ENCODE peak calls at places on chromosomes 13 and 19, in eight cellular contexts. One of them, this sample, is unnamed.

GRCh38 chr13:62250501-62251175 is 835.0 kb upstream of the PCDH20 start:
- DNase-seq in GM12891: no peak
- DNase-seq in gastrocnemius medialis: no peak
- DNase-seq in stomach: no peak
- DNase-seq in HepG2: no peak
- DNase-seq in transverse colon: no peak
- DNase-seq in ovary: no peak
- DNase-seq in A549: no peak
- DNase-seq in this sample: no peak

GRCh38 chr19:6617374-6617773 is 26.4 kb upstream of the CD70 start:
- DNase-seq in GM12891: no peak
- DNase-seq in gastrocnemius medialis: no peak
- DNase-seq in stomach: no peak
- DNase-seq in HepG2: no peak
- DNase-seq in transverse colon: no peak
- DNase-seq in ovary: no peak
- DNase-seq in A549: no peak
- DNase-seq in this sample: no peak

GRCh38 chr19:13309853-13310252 is 159.6 kb downstream of the IER2 start:
- DNase-seq in GM12891: no peak
- DNase-seq in gastrocnemius medialis: no peak
- DNase-seq in stomach: no peak
- DNase-seq in HepG2: no peak
- DNase-seq in transverse colon: no peak
- DNase-seq in ovary: no peak
- DNase-seq in A549: no peak
- DNase-seq in this sample: no peak

GRCh38 chr13:101144808-101145419 is 271.4 kb downstream of the NALCN start:
- DNase-seq in GM12891: no peak
- DNase-seq in gastrocnemius medialis: no peak
- DNase-seq in stomach: no peak
- DNase-seq in HepG2: peak
- DNase-seq in transverse colon: no peak
- DNase-seq in ovary: no peak
- DNase-seq in A549: no peak
- DNase-seq in this sample: peak

GRCh38 chr13:94419304-94419943 is 60.1 kb downstream of the DCT start:
- DNase-seq in GM12891: no peak
- DNase-seq in gastrocnemius medialis: no peak
- DNase-seq in stomach: no peak
- DNase-seq in HepG2: no peak
- DNase-seq in transverse colon: no peak
- DNase-seq in ovary: no peak
- DNase-seq in A549: no peak
- DNase-seq in this sample: no peak

GRCh38 chr19:55661826-55662225 is 7.0 kb downstream of the U2AF2 start:
- DNase-seq in GM12891: no peak
- DNase-seq in gastrocnemius medialis: no peak
- DNase-seq in stomach: no peak
- DNase-seq in HepG2: no peak
- DNase-seq in transverse colon: no peak
- DNase-seq in ovary: no peak
- DNase-seq in A549: no peak
- DNase-seq in this sample: no peak

GRCh38 chr13:30134578-30134977 is 172.8 kb downstream of the KATNAL1 start:
- DNase-seq in GM12891: no peak
- DNase-seq in gastrocnemius medialis: no peak
- DNase-seq in stomach: no peak
- DNase-seq in HepG2: no peak
- DNase-seq in transverse colon: no peak
- DNase-seq in ovary: no peak
- DNase-seq in A549: no peak
- DNase-seq in this sample: no peak

GRCh38 chr19:37362733-37363132 is 8.2 kb upstream of the ZNF527 start:
- DNase-seq in GM12891: no peak
- DNase-seq in gastrocnemius medialis: no peak
- DNase-seq in stomach: no peak
- DNase-seq in HepG2: peak
- DNase-seq in transverse colon: no peak
- DNase-seq in ovary: no peak
- DNase-seq in A549: no peak
- DNase-seq in this sample: no peak

GRCh38 chr13:66543780-66544179 is 686.4 kb downstream of the PCDH9 start:
- DNase-seq in GM12891: no peak
- DNase-seq in gastrocnemius medialis: no peak
- DNase-seq in stomach: no peak
- DNase-seq in HepG2: no peak
- DNase-seq in transverse colon: no peak
- DNase-seq in ovary: no peak
- DNase-seq in A549: no peak
- DNase-seq in this sample: no peak

GRCh38 chr13:113598481-113598880 is 13.9 kb downstream of the TFDP1 start:
- DNase-seq in GM12891: no peak
- DNase-seq in gastrocnemius medialis: no peak
- DNase-seq in stomach: no peak
- DNase-seq in HepG2: no peak
- DNase-seq in transverse colon: no peak
- DNase-seq in ovary: no peak
- DNase-seq in A549: no peak
- DNase-seq in this sample: no peak

GRCh38 chr13:33208290-33208990 is 77.1 kb downstream of the STARD13 start:
- DNase-seq in GM12891: no peak
- DNase-seq in gastrocnemius medialis: no peak
- DNase-seq in stomach: no peak
- DNase-seq in HepG2: no peak
- DNase-seq in transverse colon: no peak
- DNase-seq in ovary: no peak
- DNase-seq in A549: no peak
- DNase-seq in this sample: no peak

GRCh38 chr13:33331962-33332361 is 46.4 kb upstream of the STARD13 start:
- DNase-seq in GM12891: no peak
- DNase-seq in gastrocnemius medialis: no peak
- DNase-seq in stomach: no peak
- DNase-seq in HepG2: no peak
- DNase-seq in transverse colon: no peak
- DNase-seq in ovary: no peak
- DNase-seq in A549: no peak
- DNase-seq in this sample: no peak

GRCh38 chr19:32658075-32658474 is 16.9 kb downstream of the ANKRD27 start:
- DNase-seq in GM12891: no peak
- DNase-seq in gastrocnemius medialis: no peak
- DNase-seq in stomach: no peak
- DNase-seq in HepG2: no peak
- DNase-seq in transverse colon: no peak
- DNase-seq in ovary: no peak
- DNase-seq in A549: no peak
- DNase-seq in this sample: no peak

GRCh38 chr19:46785980-46786235 is 2.5 kb downstream of the SLC1A5 start:
- DNase-seq in GM12891: no peak
- DNase-seq in gastrocnemius medialis: no peak
- DNase-seq in stomach: no peak
- DNase-seq in HepG2: no peak
- DNase-seq in transverse colon: no peak
- DNase-seq in ovary: no peak
- DNase-seq in A549: no peak
- DNase-seq in this sample: no peak

GRCh38 chr13:86933676-86934075 is 737.5 kb upstream of the SLITRK5 start:
- DNase-seq in GM12891: no peak
- DNase-seq in gastrocnemius medialis: no peak
- DNase-seq in stomach: no peak
- DNase-seq in HepG2: no peak
- DNase-seq in transverse colon: no peak
- DNase-seq in ovary: no peak
- DNase-seq in A549: no peak
- DNase-seq in this sample: no peak

GRCh38 chr19:58009666-58010301 is 7.2 kb upstream of the ZNF606 start:
- DNase-seq in GM12891: peak
- DNase-seq in gastrocnemius medialis: peak
- DNase-seq in stomach: peak
- DNase-seq in HepG2: no peak
- DNase-seq in transverse colon: peak
- DNase-seq in ovary: peak
- DNase-seq in A549: peak
- DNase-seq in this sample: peak

GRCh38 chr19:47613165-47614146 is 4.5 kb downstream of the BICRA start:
- DNase-seq in GM12891: no peak
- DNase-seq in gastrocnemius medialis: no peak
- DNase-seq in stomach: no peak
- DNase-seq in HepG2: no peak
- DNase-seq in transverse colon: no peak
- DNase-seq in ovary: peak
- DNase-seq in A549: no peak
- DNase-seq in this sample: no peak

GRCh38 chr19:12937243-12938053 is 961 bp upstream of the CALR start:
- DNase-seq in GM12891: no peak
- DNase-seq in gastrocnemius medialis: no peak
- DNase-seq in stomach: peak
- DNase-seq in HepG2: peak
- DNase-seq in transverse colon: peak
- DNase-seq in ovary: no peak
- DNase-seq in A549: no peak
- DNase-seq in this sample: peak

GRCh38 chr13:111474136-111475002 is 153.9 kb downstream of the TEX29 start:
- DNase-seq in GM12891: peak
- DNase-seq in gastrocnemius medialis: no peak
- DNase-seq in stomach: no peak
- DNase-seq in HepG2: peak
- DNase-seq in transverse colon: no peak
- DNase-seq in ovary: no peak
- DNase-seq in A549: peak
- DNase-seq in this sample: peak

GRCh38 chr19:19508217-19508616 is 7.1 kb downstream of the TSSK6 start:
- DNase-seq in GM12891: no peak
- DNase-seq in gastrocnemius medialis: no peak
- DNase-seq in stomach: no peak
- DNase-seq in HepG2: no peak
- DNase-seq in transverse colon: no peak
- DNase-seq in ovary: no peak
- DNase-seq in A549: no peak
- DNase-seq in this sample: no peak
- TF ChIP-seq POLR2A in GM12891: no peak
- TF ChIP-seq POLR2A in gastrocnemius medialis: no peak
- TF ChIP-seq POLR2A in stomach: no peak
- TF ChIP-seq POLR2A in HepG2: no peak
- TF ChIP-seq POLR2A in transverse colon: no peak
- TF ChIP-seq POLR2A in ovary: no peak
- TF ChIP-seq POLR2A in A549: no peak
- TF ChIP-seq POLR2A in this sample: no peak

GRCh38 chr13:52850396-52851152 is 2.1 kb upstream of the PCDH8 start:
- DNase-seq in GM12891: peak
- DNase-seq in gastrocnemius medialis: peak
- DNase-seq in stomach: peak
- DNase-seq in HepG2: peak
- DNase-seq in transverse colon: peak
- DNase-seq in ovary: peak
- DNase-seq in A549: peak
- DNase-seq in this sample: peak
- TF ChIP-seq POLR2A in GM12891: no peak
- TF ChIP-seq POLR2A in gastrocnemius medialis: no peak
- TF ChIP-seq POLR2A in stomach: no peak
- TF ChIP-seq POLR2A in HepG2: no peak
- TF ChIP-seq POLR2A in transverse colon: no peak
- TF ChIP-seq POLR2A in ovary: no peak
- TF ChIP-seq POLR2A in A549: no peak
- TF ChIP-seq POLR2A in this sample: no peak

GRCh38 chr19:18152817-18153554 is at the start of gene PIK3R2:
- DNase-seq in GM12891: peak
- DNase-seq in gastrocnemius medialis: peak
- DNase-seq in stomach: peak
- DNase-seq in HepG2: peak
- DNase-seq in transverse colon: peak
- DNase-seq in ovary: peak
- DNase-seq in A549: peak
- DNase-seq in this sample: peak
- TF ChIP-seq POLR2A in GM12891: no peak
- TF ChIP-seq POLR2A in gastrocnemius medialis: peak
- TF ChIP-seq POLR2A in stomach: no peak
- TF ChIP-seq POLR2A in HepG2: no peak
- TF ChIP-seq POLR2A in transverse colon: peak
- TF ChIP-seq POLR2A in ovary: peak
- TF ChIP-seq POLR2A in A549: peak
- TF ChIP-seq POLR2A in this sample: peak

GRCh38 chr19:530133-531008 is 1.2 kb upstream of the CDC34 start:
- DNase-seq in GM12891: no peak
- DNase-seq in gastrocnemius medialis: no peak
- DNase-seq in stomach: no peak
- DNase-seq in HepG2: no peak
- DNase-seq in transverse colon: peak
- DNase-seq in ovary: no peak
- DNase-seq in A549: no peak
- DNase-seq in this sample: no peak

GRCh38 chr19:531009-531752 is 379 bp upstream of the CDC34 start:
- DNase-seq in GM12891: peak
- DNase-seq in gastrocnemius medialis: peak
- DNase-seq in stomach: peak
- DNase-seq in HepG2: peak
- DNase-seq in transverse colon: peak
- DNase-seq in ovary: peak
- DNase-seq in A549: peak
- DNase-seq in this sample: peak

GRCh38 chr19:532578-533484 is 1.3 kb downstream of the CDC34 start:
- DNase-seq in GM12891: no peak
- DNase-seq in gastrocnemius medialis: peak
- DNase-seq in stomach: peak
- DNase-seq in HepG2: peak
- DNase-seq in transverse colon: peak
- DNase-seq in ovary: peak
- DNase-seq in A549: peak
- DNase-seq in this sample: peak

GRCh38 chr19:533485-534058 is 2.0 kb downstream of the CDC34 start:
- DNase-seq in GM12891: no peak
- DNase-seq in gastrocnemius medialis: no peak
- DNase-seq in stomach: no peak
- DNase-seq in HepG2: no peak
- DNase-seq in transverse colon: no peak
- DNase-seq in ovary: no peak
- DNase-seq in A549: no peak
- DNase-seq in this sample: no peak

DNA sequence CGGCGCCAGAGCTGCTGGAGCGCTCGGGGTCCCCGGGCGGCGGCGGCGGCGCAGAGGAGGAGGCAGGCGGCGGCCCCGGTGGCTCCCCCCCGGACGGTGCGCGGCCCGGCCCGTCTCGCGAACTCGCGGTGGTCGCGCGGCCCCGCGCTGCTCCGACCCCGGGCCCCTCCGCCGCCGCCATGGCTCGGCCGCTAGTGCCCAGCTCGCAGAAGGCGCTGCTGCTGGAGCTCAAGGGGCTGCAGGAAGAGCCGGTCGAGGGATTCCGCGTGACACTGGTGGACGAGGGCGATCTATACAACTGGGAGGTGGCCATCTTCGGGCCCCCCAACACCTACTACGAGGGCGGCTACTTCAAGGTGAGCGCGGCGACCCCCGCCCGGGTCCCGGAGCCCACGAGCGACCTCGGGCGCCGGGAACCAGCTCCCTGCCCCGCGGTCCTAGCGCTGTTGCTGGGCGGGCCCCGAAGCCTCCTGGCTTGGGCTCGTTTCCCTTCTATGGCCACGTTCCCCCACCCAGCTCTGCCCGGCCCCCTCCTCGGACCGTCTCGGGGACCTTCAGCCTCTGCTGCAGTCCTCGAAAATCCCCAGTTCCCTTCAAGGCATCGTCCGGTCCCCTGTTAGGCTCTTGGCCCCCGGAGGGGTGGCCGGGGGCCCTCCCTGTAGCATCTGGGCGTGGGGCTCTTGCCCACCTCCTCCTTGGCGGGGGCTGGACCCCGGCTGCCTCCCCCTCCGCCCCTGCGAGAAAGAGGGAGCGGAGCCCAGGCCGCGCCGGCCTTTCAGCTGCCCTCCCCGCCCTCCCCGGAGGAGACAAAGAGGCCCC is at the start of gene CDC34:
- DNase-seq in GM12891: peak
- DNase-seq in gastrocnemius medialis: no peak
- DNase-seq in stomach: no peak
- DNase-seq in HepG2: no peak
- DNase-seq in transverse colon: peak
- DNase-seq in ovary: no peak
- DNase-seq in A549: no peak
- DNase-seq in this sample: peak
- TF ChIP-seq POLR2A in GM12891: no peak
- TF ChIP-seq POLR2A in gastrocnemius medialis: peak
- TF ChIP-seq POLR2A in stomach: no peak
- TF ChIP-seq POLR2A in HepG2: no peak
- TF ChIP-seq POLR2A in transverse colon: no peak
- TF ChIP-seq POLR2A in ovary: peak
- TF ChIP-seq POLR2A in A549: peak
- TF ChIP-seq POLR2A in this sample: peak